ENCODE peak calls at places on chromosomes 7 and 10, in nine cellular contexts. One of them, this sample, is unnamed.

GRCh38 chr10:78200686-78201085 is 167.0 kb downstream of the RPS24 start:
- DNase-seq in NT2/D1: no peak
- DNase-seq in A673: no peak
- DNase-seq in effector memory CD4-positive, alpha-beta T cell: no peak
- DNase-seq in SK-N-SH: no peak
- DNase-seq in CD4-positive, alpha-beta memory T cell: no peak
- DNase-seq in heart right ventricle: no peak
- DNase-seq in left ventricle myocardium inferior: no peak
- DNase-seq in K562: no peak
- DNase-seq in this sample: no peak

GRCh38 chr7:132553031-132553430 is 23.2 kb downstream of the PLXNA4 start:
- DNase-seq in NT2/D1: no peak
- DNase-seq in A673: no peak
- DNase-seq in effector memory CD4-positive, alpha-beta T cell: no peak
- DNase-seq in SK-N-SH: no peak
- DNase-seq in CD4-positive, alpha-beta memory T cell: no peak
- DNase-seq in heart right ventricle: no peak
- DNase-seq in left ventricle myocardium inferior: no peak
- DNase-seq in K562: no peak
- DNase-seq in this sample: no peak

GRCh38 chr10:88158506-88159123 is 295.2 kb downstream of the PTEN start:
- DNase-seq in NT2/D1: no peak
- DNase-seq in A673: no peak
- DNase-seq in effector memory CD4-positive, alpha-beta T cell: no peak
- DNase-seq in SK-N-SH: no peak
- DNase-seq in CD4-positive, alpha-beta memory T cell: no peak
- DNase-seq in heart right ventricle: no peak
- DNase-seq in left ventricle myocardium inferior: no peak
- DNase-seq in K562: no peak
- DNase-seq in this sample: no peak

GRCh38 chr10:78314651-78315050 is 281.0 kb downstream of the RPS24 start:
- DNase-seq in NT2/D1: no peak
- DNase-seq in A673: no peak
- DNase-seq in effector memory CD4-positive, alpha-beta T cell: no peak
- DNase-seq in SK-N-SH: no peak
- DNase-seq in CD4-positive, alpha-beta memory T cell: no peak
- DNase-seq in heart right ventricle: no peak
- DNase-seq in left ventricle myocardium inferior: no peak
- DNase-seq in K562: no peak
- DNase-seq in this sample: no peak

GRCh38 chr7:99997545-99998137 is 17.8 kb upstream of the ZKSCAN1 start:
- DNase-seq in NT2/D1: peak; percentile 33
- DNase-seq in A673: peak; percentile 44
- DNase-seq in effector memory CD4-positive, alpha-beta T cell: peak; percentile 55
- DNase-seq in SK-N-SH: peak; percentile 82
- DNase-seq in CD4-positive, alpha-beta memory T cell: peak; percentile 78
- DNase-seq in heart right ventricle: peak; percentile 71
- DNase-seq in left ventricle myocardium inferior: peak; percentile 55
- DNase-seq in K562: no peak
- DNase-seq in this sample: peak; percentile 60

GRCh38 chr10:130472236-130472635 is 336.0 kb downstream of the GLRX3 start:
- DNase-seq in NT2/D1: no peak
- DNase-seq in A673: no peak
- DNase-seq in effector memory CD4-positive, alpha-beta T cell: no peak
- DNase-seq in SK-N-SH: no peak
- DNase-seq in CD4-positive, alpha-beta memory T cell: no peak
- DNase-seq in heart right ventricle: no peak
- DNase-seq in left ventricle myocardium inferior: no peak
- DNase-seq in K562: no peak
- DNase-seq in this sample: no peak

GRCh38 chr10:112955736-112956421 is 5.8 kb downstream of the TCF7L2 start:
- DNase-seq in NT2/D1: no peak
- DNase-seq in A673: no peak
- DNase-seq in effector memory CD4-positive, alpha-beta T cell: no peak
- DNase-seq in SK-N-SH: no peak
- DNase-seq in CD4-positive, alpha-beta memory T cell: no peak
- DNase-seq in heart right ventricle: no peak
- DNase-seq in left ventricle myocardium inferior: no peak
- DNase-seq in K562: no peak
- DNase-seq in this sample: no peak

GRCh38 chr7:102321351-102322201 is 34.7 kb downstream of the SPDYE6 start:
- DNase-seq in NT2/D1: no peak
- DNase-seq in A673: no peak
- DNase-seq in effector memory CD4-positive, alpha-beta T cell: no peak
- DNase-seq in SK-N-SH: peak; percentile 46
- DNase-seq in CD4-positive, alpha-beta memory T cell: no peak
- DNase-seq in heart right ventricle: peak; percentile 30
- DNase-seq in left ventricle myocardium inferior: no peak
- DNase-seq in K562: peak; percentile 56
- DNase-seq in this sample: no peak

GRCh38 chr7:112800486-112800885 is 10.3 kb upstream of the TMEM168 start:
- DNase-seq in NT2/D1: no peak
- DNase-seq in A673: no peak
- DNase-seq in effector memory CD4-positive, alpha-beta T cell: no peak
- DNase-seq in SK-N-SH: no peak
- DNase-seq in CD4-positive, alpha-beta memory T cell: no peak
- DNase-seq in heart right ventricle: no peak
- DNase-seq in left ventricle myocardium inferior: no peak
- DNase-seq in K562: no peak
- DNase-seq in this sample: no peak

GRCh38 chr7:87874066-87874465 is 2.1 kb downstream of the SLC25A40 start:
- DNase-seq in NT2/D1: no peak
- DNase-seq in A673: peak; percentile 62
- DNase-seq in effector memory CD4-positive, alpha-beta T cell: no peak
- DNase-seq in SK-N-SH: no peak
- DNase-seq in CD4-positive, alpha-beta memory T cell: no peak
- DNase-seq in heart right ventricle: no peak
- DNase-seq in left ventricle myocardium inferior: no peak
- DNase-seq in K562: no peak
- DNase-seq in this sample: no peak

GRCh38 chr7:10537764-10538163 is 435.9 kb upstream of the PHF14 start:
- DNase-seq in NT2/D1: no peak
- DNase-seq in A673: no peak
- DNase-seq in effector memory CD4-positive, alpha-beta T cell: no peak
- DNase-seq in SK-N-SH: no peak
- DNase-seq in CD4-positive, alpha-beta memory T cell: no peak
- DNase-seq in heart right ventricle: no peak
- DNase-seq in left ventricle myocardium inferior: no peak
- DNase-seq in K562: no peak
- DNase-seq in this sample: no peak

DNA sequence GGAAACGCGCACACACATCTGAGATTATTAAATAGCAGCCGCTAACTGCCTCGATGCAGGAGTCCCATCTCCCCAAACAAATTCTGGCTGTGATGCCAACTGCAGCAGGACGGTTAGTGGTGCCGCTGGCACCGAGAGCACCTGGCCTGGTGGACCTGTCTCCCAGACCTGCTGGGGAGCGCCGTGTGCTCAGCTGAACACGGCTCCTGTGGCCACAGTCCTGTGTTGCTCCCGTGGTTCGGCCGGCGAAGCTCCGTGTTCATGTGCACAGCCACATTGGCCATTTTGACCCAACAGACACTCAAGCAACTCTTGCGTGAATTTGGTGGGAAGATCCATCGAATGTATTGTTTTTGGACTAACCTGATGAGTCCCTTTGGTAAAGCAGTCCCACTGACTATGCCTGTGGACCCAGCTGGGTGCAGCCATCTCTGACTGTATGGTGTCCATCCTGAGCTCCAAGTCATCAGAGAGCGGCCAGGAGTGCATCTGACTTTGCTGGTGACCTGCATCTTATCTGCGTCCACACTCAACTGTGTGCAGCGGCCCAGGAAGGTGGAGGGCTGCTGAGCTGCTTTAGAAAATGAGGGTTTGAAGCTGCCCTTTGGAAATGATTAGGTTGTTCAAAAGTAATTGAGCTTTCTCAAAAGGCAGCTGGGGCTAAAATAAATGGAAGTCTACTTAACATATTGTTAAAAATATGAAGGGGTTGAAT is 398.3 kb downstream of the DNAJB6 start:
- DNase-seq in NT2/D1: no peak
- DNase-seq in A673: no peak
- DNase-seq in effector memory CD4-positive, alpha-beta T cell: no peak
- DNase-seq in SK-N-SH: no peak
- DNase-seq in CD4-positive, alpha-beta memory T cell: no peak
- DNase-seq in heart right ventricle: no peak
- DNase-seq in left ventricle myocardium inferior: no peak
- DNase-seq in K562: no peak
- DNase-seq in this sample: no peak
- H3K9me3 ChIP-seq in NT2/D1: no peaks in the 10 kb centered on the region
- H3K9me3 ChIP-seq in A673: no peaks in the 10 kb centered on the region
- H3K9me3 ChIP-seq in effector memory CD4-positive, alpha-beta T cell: no peaks in the 10 kb centered on the region
- H3K9me3 ChIP-seq in SK-N-SH: no peaks in the 10 kb centered on the region
- H3K9me3 ChIP-seq in CD4-positive, alpha-beta memory T cell: no peaks in the 10 kb centered on the region
- H3K9me3 ChIP-seq in heart right ventricle: no peaks in the 10 kb centered on the region
- H3K9me3 ChIP-seq in left ventricle myocardium inferior: no peaks in the 10 kb centered on the region
- H3K9me3 ChIP-seq in K562: no peaks in the 10 kb centered on the region
- H3K9me3 ChIP-seq in this sample: no peaks in the 10 kb centered on the region

GRCh38 chr7:57204411-57204811 is 72.2 kb upstream of the ZNF479 start:
- DNase-seq in NT2/D1: no peak
- DNase-seq in A673: no peak
- DNase-seq in effector memory CD4-positive, alpha-beta T cell: no peak
- DNase-seq in SK-N-SH: no peak
- DNase-seq in CD4-positive, alpha-beta memory T cell: no peak
- DNase-seq in heart right ventricle: no peak
- DNase-seq in left ventricle myocardium inferior: no peak
- DNase-seq in K562: no peak
- DNase-seq in this sample: no peak

GRCh38 chr7:57210212-57210611 is 78.0 kb upstream of the ZNF479 start:
- DNase-seq in NT2/D1: no peak
- DNase-seq in A673: no peak
- DNase-seq in effector memory CD4-positive, alpha-beta T cell: no peak
- DNase-seq in SK-N-SH: no peak
- DNase-seq in CD4-positive, alpha-beta memory T cell: no peak
- DNase-seq in heart right ventricle: no peak
- DNase-seq in left ventricle myocardium inferior: no peak
- DNase-seq in K562: no peak
- DNase-seq in this sample: no peak

GRCh38 chr7:57210871-57211270 is 78.6 kb upstream of the ZNF479 start:
- DNase-seq in NT2/D1: no peak
- DNase-seq in A673: no peak
- DNase-seq in effector memory CD4-positive, alpha-beta T cell: no peak
- DNase-seq in SK-N-SH: no peak
- DNase-seq in CD4-positive, alpha-beta memory T cell: no peak
- DNase-seq in heart right ventricle: no peak
- DNase-seq in left ventricle myocardium inferior: no peak
- DNase-seq in K562: no peak
- DNase-seq in this sample: no peak

GRCh38 chr7:57205000-57205399 is 72.8 kb upstream of the ZNF479 start:
- DNase-seq in NT2/D1: no peak
- DNase-seq in A673: no peak
- DNase-seq in effector memory CD4-positive, alpha-beta T cell: no peak
- DNase-seq in SK-N-SH: no peak
- DNase-seq in CD4-positive, alpha-beta memory T cell: no peak
- DNase-seq in heart right ventricle: no peak
- DNase-seq in left ventricle myocardium inferior: no peak
- DNase-seq in K562: no peak
- DNase-seq in this sample: no peak

DNA sequence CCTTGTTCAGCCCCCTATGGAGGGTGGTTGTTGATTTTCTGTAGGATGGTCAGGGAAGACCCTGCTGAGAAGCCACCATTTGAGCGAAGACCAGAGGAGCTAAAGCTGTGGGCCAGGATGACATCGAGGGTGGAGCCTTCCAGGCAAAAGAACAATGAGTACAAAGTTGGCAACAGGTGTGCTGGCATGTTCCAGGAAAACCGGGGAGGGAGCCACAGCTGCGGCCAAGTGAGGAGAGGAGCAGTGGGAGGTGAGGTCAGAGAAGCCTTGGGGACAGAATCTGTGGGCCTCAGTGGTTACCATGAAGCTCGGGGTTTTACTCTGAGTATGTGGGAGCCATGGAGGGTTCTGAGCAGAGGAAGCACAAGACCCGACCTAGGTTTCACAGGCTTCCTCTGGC is 75.6 kb upstream of the ZNF479 start:
- DNase-seq in NT2/D1: no peak
- DNase-seq in A673: no peak
- DNase-seq in effector memory CD4-positive, alpha-beta T cell: no peak
- DNase-seq in SK-N-SH: no peak
- DNase-seq in CD4-positive, alpha-beta memory T cell: no peak
- DNase-seq in heart right ventricle: no peak
- DNase-seq in left ventricle myocardium inferior: no peak
- DNase-seq in K562: no peak
- DNase-seq in this sample: no peak
- H3K9me3 ChIP-seq in NT2/D1: no peaks in the 10 kb centered on the region
- H3K9me3 ChIP-seq in A673: peaks cover 12% of the 10 kb centered on the region
- H3K9me3 ChIP-seq in effector memory CD4-positive, alpha-beta T cell: peaks cover 3% of the 10 kb centered on the region
- H3K9me3 ChIP-seq in SK-N-SH: no peaks in the 10 kb centered on the region
- H3K9me3 ChIP-seq in CD4-positive, alpha-beta memory T cell: no peaks in the 10 kb centered on the region
- H3K9me3 ChIP-seq in heart right ventricle: no peaks in the 10 kb centered on the region
- H3K9me3 ChIP-seq in left ventricle myocardium inferior: peaks cover 54% of the 10 kb centered on the region
- H3K9me3 ChIP-seq in K562: no peaks in the 10 kb centered on the region
- H3K9me3 ChIP-seq in this sample: no peaks in the 10 kb centered on the region

DNA sequence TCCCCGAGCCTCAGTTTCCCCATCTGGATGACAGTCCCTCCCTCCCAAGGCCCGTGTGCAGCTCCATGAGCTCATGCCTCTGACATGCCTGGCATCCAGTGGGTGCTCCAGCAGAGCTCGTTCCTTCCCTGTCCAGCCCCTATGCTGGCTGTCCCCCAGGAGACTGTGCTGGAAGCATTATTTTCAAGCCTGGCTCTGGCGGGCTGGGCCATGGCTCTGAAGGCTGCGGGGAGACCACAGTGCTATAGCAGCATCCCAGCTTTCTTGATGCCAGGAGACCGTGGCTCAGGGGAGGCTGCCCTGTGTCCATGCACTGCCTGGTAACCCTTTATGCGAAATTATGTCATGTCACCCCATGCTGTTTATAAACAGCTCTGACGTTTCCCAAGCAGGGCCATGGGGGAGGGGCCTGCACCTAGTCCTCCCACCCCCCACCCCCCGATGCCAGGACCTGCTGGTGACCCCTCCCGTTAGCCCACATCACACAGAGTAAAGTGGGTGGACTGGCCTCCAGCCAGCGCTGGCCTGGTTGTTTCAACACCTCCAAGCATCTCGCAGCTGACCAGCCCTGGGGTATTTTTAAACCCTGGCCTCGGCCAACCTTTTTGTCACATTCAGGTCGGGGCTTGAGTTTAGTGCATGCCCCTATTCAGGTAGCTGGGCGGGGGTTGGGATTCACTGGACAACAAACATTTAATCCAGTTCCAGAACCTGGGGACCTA is 105.9 kb upstream of the ZNF716 start:
- DNase-seq in NT2/D1: no peak
- DNase-seq in A673: no peak
- DNase-seq in effector memory CD4-positive, alpha-beta T cell: no peak
- DNase-seq in SK-N-SH: no peak
- DNase-seq in CD4-positive, alpha-beta memory T cell: no peak
- DNase-seq in heart right ventricle: peak; percentile 84
- DNase-seq in left ventricle myocardium inferior: peak; percentile 84
- DNase-seq in K562: no peak
- DNase-seq in this sample: no peak
- H3K9me3 ChIP-seq in NT2/D1: no peaks in the 10 kb centered on the region
- H3K9me3 ChIP-seq in A673: peaks cover 40% of the 10 kb centered on the region
- H3K9me3 ChIP-seq in effector memory CD4-positive, alpha-beta T cell: no peaks in the 10 kb centered on the region
- H3K9me3 ChIP-seq in SK-N-SH: no peaks in the 10 kb centered on the region
- H3K9me3 ChIP-seq in CD4-positive, alpha-beta memory T cell: no peaks in the 10 kb centered on the region
- H3K9me3 ChIP-seq in heart right ventricle: no peaks in the 10 kb centered on the region
- H3K9me3 ChIP-seq in left ventricle myocardium inferior: no peaks in the 10 kb centered on the region
- H3K9me3 ChIP-seq in K562: no peaks in the 10 kb centered on the region
- H3K9me3 ChIP-seq in this sample: no peaks in the 10 kb centered on the region

GRCh38 chr7:57354195-57354594 is 95.8 kb upstream of the ZNF716 start:
- DNase-seq in NT2/D1: no peak
- DNase-seq in A673: no peak
- DNase-seq in effector memory CD4-positive, alpha-beta T cell: no peak
- DNase-seq in SK-N-SH: no peak
- DNase-seq in CD4-positive, alpha-beta memory T cell: no peak
- DNase-seq in heart right ventricle: no peak
- DNase-seq in left ventricle myocardium inferior: no peak
- DNase-seq in K562: no peak
- DNase-seq in this sample: no peak

GRCh38 chr7:57354679-57355338 is 95.2 kb upstream of the ZNF716 start:
- DNase-seq in NT2/D1: no peak
- DNase-seq in A673: no peak
- DNase-seq in effector memory CD4-positive, alpha-beta T cell: no peak
- DNase-seq in SK-N-SH: no peak
- DNase-seq in CD4-positive, alpha-beta memory T cell: no peak
- DNase-seq in heart right ventricle: peak; percentile 34
- DNase-seq in left ventricle myocardium inferior: peak; percentile 42
- DNase-seq in K562: no peak
- DNase-seq in this sample: no peak
- H3K9me3 ChIP-seq in NT2/D1: no peaks in the 10 kb centered on the region
- H3K9me3 ChIP-seq in A673: peaks cover 49% of the 10 kb centered on the region
- H3K9me3 ChIP-seq in effector memory CD4-positive, alpha-beta T cell: no peaks in the 10 kb centered on the region
- H3K9me3 ChIP-seq in SK-N-SH: no peaks in the 10 kb centered on the region
- H3K9me3 ChIP-seq in CD4-positive, alpha-beta memory T cell: no peaks in the 10 kb centered on the region
- H3K9me3 ChIP-seq in heart right ventricle: no peaks in the 10 kb centered on the region
- H3K9me3 ChIP-seq in left ventricle myocardium inferior: no peaks in the 10 kb centered on the region
- H3K9me3 ChIP-seq in K562: no peaks in the 10 kb centered on the region
- H3K9me3 ChIP-seq in this sample: no peaks in the 10 kb centered on the region